ENCODE peak calls at places on chromosomes 11 and 22, in four cellular contexts. F, H, M and D are unnamed samples.

GRCh38 chr11:69232821-69233760 is 60.9 kb upstream of the MYEOV start:
- DNase-seq in F (no peak), M (no peak), H (no peak), D (no peak)

GRCh38 chr22:20636075-20636812 is 128.8 kb downstream of the MED15 start:
- DNase-seq in F (no peak), H (no peak), M (no peak), D (no peak)

GRCh38 chr11:24422371-24422770 is 74.5 kb upstream of the LUZP2 start:
- DNase-seq in F (no peak), H (no peak), M (no peak), D (no peak)

GRCh38 chr22:21571679-21572078 is 4.2 kb downstream of the UBE2L3 start:
- DNase-seq in H (no peak), M (no peak), F (no peak), D (no peak)

GRCh38 chr11:2885017-2885675 is 429 bp downstream of the CDKN1C start:
- DNase-seq in F (no peak), H (no peak), M (peak), D (no peak)

GRCh38 chr11:87359401-87359800 is 321.7 kb downstream of the TMEM135 start:
- DNase-seq in F (no peak), M (no peak), H (no peak), D (peak)

GRCh38 chr11:62418136-62418535 is 697 bp upstream of the SCGB1A1 start:
- DNase-seq in H (no peak), F (no peak), M (no peak), D (no peak)

GRCh38 chr22:26484360-26484706 is 656 bp downstream of the SRRD start:
- DNase-seq in F (no peak), M (no peak), H (no peak), D (no peak)

GRCh38 chr11:46590740-46591606 is 2.9 kb downstream of the AMBRA1 start:
- DNase-seq in H (no peak), F (no peak), M (no peak), D (no peak)

GRCh38 chr22:19178659-19179471 is at the start of gene SLC25A1:
- DNase-seq in H (peak), M (peak), F (peak), D (peak)

GRCh38 chr11:124740277-124740882 is 638 bp downstream of the NRGN start:
- DNase-seq in F (no peak), H (no peak), M (peak), D (no peak)

GRCh38 chr11:107157146-107157808 is 139.0 kb upstream of the GUCY1A2 start:
- DNase-seq in M (no peak), F (no peak), H (no peak), D (no peak)

GRCh38 chr11:31643831-31644230 is 134.3 kb downstream of the ELP4 start:
- DNase-seq in M (no peak), F (no peak), H (no peak), D (no peak)

GRCh38 chr11:96185220-96185768 is 157.7 kb downstream of the MAML2 start:
- DNase-seq in H (no peak), F (no peak), M (no peak), D (no peak)

GRCh38 chr22:22787805-22788459 is 99.7 kb upstream of the IGLL5 start:
- DNase-seq in H (peak), M (no peak), F (no peak), D (peak)

GRCh38 chr11:2655834-2656622 is 43.8 kb downstream of the KCNQ1OT1 start:
- DNase-seq in F (no peak), M (no peak), H (no peak), D (peak)

GRCh38 chr22:27642104-27642800 is 159.3 kb downstream of the MN1 start:
- DNase-seq in F (peak), M (no peak), H (no peak), D (no peak)

GRCh38 chr11:117071344-117071787 is 26.9 kb downstream of the SIK3 start:
- DNase-seq in M (no peak), H (no peak), F (peak), D (no peak)

GRCh38 chr11:46465683-46466082 is 74.1 kb upstream of the CHRM4 start:
- DNase-seq in M (no peak), H (no peak), F (no peak), D (no peak)

GRCh38 chr11:35364101-35364780 is 55.1 kb downstream of the SLC1A2 start:
- DNase-seq in F (peak), H (peak), M (peak), D (peak)

GRCh38 chr11:15114501-15115475 is at the start of gene INSC:
- DNase-seq in M (no peak), F (no peak), H (no peak), D (peak)

GRCh38 chr11:44855138-44855849 is 95.4 kb downstream of the TP53I11 start:
- DNase-seq in M (no peak), H (no peak), F (no peak), D (no peak)

GRCh38 chr11:97895572-97895971 is 1125.2 kb upstream of the CNTN5 start:
- DNase-seq in M (no peak), F (no peak), H (no peak), D (no peak)

GRCh38 chr11:340539-341512 is 20.2 kb upstream of the IFITM3 start:
- DNase-seq in M (no peak), F (no peak), H (no peak), D (no peak)

GRCh38 chr11:68373810-68374501 is 61.6 kb downstream of the LRP5 start:
- DNase-seq in M (no peak), H (no peak), F (no peak), D (no peak)

GRCh38 chr11:125373426-125374391 is 122.4 kb downstream of the FEZ1 start:
- DNase-seq in M (no peak), F (peak), H (no peak), D (no peak)

GRCh38 chr11:119094816-119095065 is 6.9 kb downstream of the DPAGT1 start:
- DNase-seq in M (peak), H (no peak), F (peak), D (peak)

GRCh38 chr22:44019846-44020245 is 4.3 kb upstream of the PARVB start:
- DNase-seq in H (no peak), F (no peak), M (no peak), D (no peak)

GRCh38 chr11:3184732-3185347 is 19.7 kb upstream of the OSBPL5 start:
- DNase-seq in M (no peak), F (no peak), H (no peak), D (no peak)

GRCh38 chr11:134780486-134781155 is 368.6 kb upstream of the B3GAT1 start:
- DNase-seq in M (no peak), F (no peak), H (no peak), D (no peak)

GRCh38 chr11:62400760-62401159 is 18.1 kb upstream of the SCGB1A1 start:
- DNase-seq in M (peak), H (no peak), F (peak), D (no peak)

GRCh38 chr11:27991731-27992130 is 116.2 kb downstream of the KIF18A start:
- DNase-seq in F (no peak), H (no peak), M (no peak), D (no peak)

GRCh38 chr11:3135491-3136440 is 29.3 kb downstream of the OSBPL5 start:
- DNase-seq in H (no peak), M (no peak), F (peak), D (no peak)

GRCh38 chr11:114624455-114625207 is 29.0 kb upstream of the NXPE4 start:
- DNase-seq in H (no peak), F (no peak), M (no peak), D (no peak)
- TF ChIP-seq CTCF in H (no peak), F (no peak), M (no peak), D (no peak)

GRCh38 chr22:49492308-49492707 is 335.4 kb downstream of the BRD1 start:
- DNase-seq in M (no peak), F (no peak), H (no peak), D (no peak)
- TF ChIP-seq POLR2A in M (no peak), F (no peak), H (no peak), D (no peak)

GRCh38 chr11:79340535-79340934 is 100.3 kb downstream of the TENM4 start:
- DNase-seq in F (no peak), M (no peak), H (no peak), D (no peak)
- TF ChIP-seq CTCF in F (no peak), M (no peak), H (no peak), D (no peak)

GRCh38 chr22:39148727-39149535 is 3.5 kb downstream of the CBX7 start:
- DNase-seq in H (no peak), M (peak), F (peak), D (no peak)
- TF ChIP-seq POLR2A in H (no peak), M (peak), F (no peak), D (no peak)

GRCh38 chr11:65478411-65479183 is 20.2 kb upstream of the MALAT1 start:
- DNase-seq in F (peak), M (peak), H (no peak), D (no peak)
- TF ChIP-seq CTCF in F (no peak), M (no peak), H (no peak), D (no peak)